ENCODE peak calls at places on chromosomes 16 and 17, in six cellular contexts. M, U, E, Y, P and Q are unnamed samples.

GRCh38 chr17:67491009-67491677 is 114.1 kb downstream of the PITPNC1 start:
- DNase-seq in M (peak), P (peak), Y (peak), U (no peak), E (peak), Q (peak)

GRCh38 chr16:67235816-67236547 is 9.1 kb downstream of the TMEM208 start:
- DNase-seq in M (no peak), Y (peak), E (no peak), U (no peak), P (no peak), Q (no peak)

GRCh38 chr16:68446941-68447675 is 1.2 kb downstream of the SMPD3 start:
- DNase-seq in P (no peak), U (no peak), M (no peak), E (no peak), Y (no peak), Q (peak)

GRCh38 chr16:13441675-13442074 is 478.3 kb upstream of the ERCC4 start:
- DNase-seq in P (no peak), E (no peak), Y (no peak), M (no peak), U (no peak), Q (no peak)

GRCh38 chr17:4199818-4200402 is 56.9 kb downstream of the CYB5D2 start:
- DNase-seq in U (peak), P (peak), E (peak), Y (no peak), M (no peak), Q (no peak)

GRCh38 chr17:50550661-50551432 is 3.9 kb downstream of the SPATA20 start:
- DNase-seq in P (peak), M (peak), Y (peak), E (peak), U (peak), Q (peak)

GRCh38 chr17:40281663-40282062 is 6.0 kb upstream of the CDC6 start:
- DNase-seq in M (no peak), Y (no peak), E (no peak), U (no peak), P (no peak), Q (no peak)

GRCh38 chr17:81322271-81323082 is 27.4 kb upstream of the SLC38A10 start:
- DNase-seq in P (peak), Y (no peak), U (peak), E (no peak), M (no peak), Q (peak)

GRCh38 chr16:67406111-67406593 is 10.1 kb downstream of the ZDHHC1 start:
- DNase-seq in U (no peak), P (no peak), M (no peak), E (peak), Y (no peak), Q (no peak)

GRCh38 chr17:6461792-6462524 is 17.7 kb downstream of the PIMREG start:
- DNase-seq in M (no peak), P (no peak), E (no peak), Y (no peak), U (no peak), Q (peak)

GRCh38 chr16:47056704-47057630 is 83.5 kb upstream of the DNAJA2 start:
- DNase-seq in Y (no peak), P (no peak), U (no peak), E (no peak), M (no peak), Q (no peak)

GRCh38 chr16:19898924-19899604 is 14.4 kb upstream of the GPRC5B start:
- DNase-seq in E (peak), P (peak), Y (no peak), M (no peak), U (peak), Q (peak)

GRCh38 chr16:63447121-63447520 is 1410.9 kb upstream of the CDH8 start:
- DNase-seq in Y (no peak), M (no peak), U (no peak), E (no peak), P (no peak), Q (no peak)

GRCh38 chr16:73019456-73020362 is 28.2 kb downstream of the ZFHX3 start:
- DNase-seq in P (peak), Y (no peak), M (no peak), U (no peak), E (peak), Q (no peak)

GRCh38 chr16:72371307-72372081 is 199.5 kb upstream of the PMFBP1 start:
- DNase-seq in E (peak), U (no peak), M (no peak), Y (no peak), P (no peak), Q (no peak)

GRCh38 chr16:67555795-67556212 is 6.5 kb upstream of the CTCF start:
- DNase-seq in Y (no peak), M (no peak), E (peak), P (no peak), U (no peak), Q (no peak)

GRCh38 chr17:39999067-39999466 is 16.2 kb upstream of the CSF3 start:
- DNase-seq in E (peak), M (no peak), P (no peak), U (no peak), Y (no peak), Q (no peak)

GRCh38 chr16:4609200-4610010 is 5.3 kb downstream of the UBALD1 start:
- DNase-seq in E (no peak), P (no peak), M (no peak), U (no peak), Y (no peak), Q (no peak)

GRCh38 chr17:80029235-80029974 is 6.3 kb downstream of the TBC1D16 start:
- DNase-seq in P (peak), E (peak), U (no peak), M (peak), Y (no peak), Q (no peak)

DNA sequence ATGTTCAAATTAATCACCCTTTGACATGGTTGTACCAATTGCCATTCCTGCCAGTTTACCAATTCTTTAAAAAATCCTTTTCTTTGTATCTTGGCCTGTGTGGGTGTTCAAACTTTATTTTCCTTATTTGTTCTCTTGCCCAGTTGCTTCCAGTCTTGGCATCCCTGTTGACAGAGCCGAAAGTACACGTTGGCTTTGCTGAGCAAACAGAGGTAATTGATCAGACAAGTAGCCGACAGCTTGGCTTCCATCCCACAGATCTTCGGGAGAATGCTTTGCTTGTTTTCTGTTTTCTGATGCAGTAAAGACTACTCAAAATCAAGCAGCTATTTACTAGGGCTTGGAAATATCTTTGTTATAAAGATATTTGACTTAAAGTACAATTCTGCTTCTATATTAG is 506.8 kb upstream of the SALL1 start:
- DNase-seq in E (no peak), M (no peak), Y (no peak), U (no peak), P (peak), Q (no peak)
- H3K4me3 ChIP-seq in E (no peak), M (no peak), Y (no peak), U (no peak), P (no peak), Q (no peak)

DNA sequence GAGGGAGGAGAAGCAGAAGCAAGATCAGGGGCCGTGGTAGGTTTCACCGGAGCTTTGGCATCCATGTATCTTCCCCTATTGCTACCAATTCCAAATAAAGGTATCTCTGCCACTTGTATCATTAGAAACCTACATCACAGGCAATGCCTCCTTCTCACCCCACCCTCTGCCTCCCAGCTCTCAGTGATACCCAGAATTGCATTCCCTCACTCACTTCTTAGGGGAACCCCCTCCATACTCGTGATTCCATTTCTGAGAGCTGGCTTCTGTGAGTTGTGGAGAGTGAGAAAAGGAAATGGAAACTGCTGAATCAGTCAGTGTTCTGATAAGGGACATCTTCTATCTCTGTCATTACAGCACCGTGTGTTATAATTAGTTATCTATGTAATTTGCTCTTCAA is 2.3 kb upstream of the CCL3 start:
- DNase-seq in M (no peak), Y (no peak), P (no peak), U (no peak), E (no peak), Q (no peak)
- H3K4me3 ChIP-seq in M (no peak), Y (no peak), P (no peak), U (no peak), E (no peak), Q (no peak)

DNA sequence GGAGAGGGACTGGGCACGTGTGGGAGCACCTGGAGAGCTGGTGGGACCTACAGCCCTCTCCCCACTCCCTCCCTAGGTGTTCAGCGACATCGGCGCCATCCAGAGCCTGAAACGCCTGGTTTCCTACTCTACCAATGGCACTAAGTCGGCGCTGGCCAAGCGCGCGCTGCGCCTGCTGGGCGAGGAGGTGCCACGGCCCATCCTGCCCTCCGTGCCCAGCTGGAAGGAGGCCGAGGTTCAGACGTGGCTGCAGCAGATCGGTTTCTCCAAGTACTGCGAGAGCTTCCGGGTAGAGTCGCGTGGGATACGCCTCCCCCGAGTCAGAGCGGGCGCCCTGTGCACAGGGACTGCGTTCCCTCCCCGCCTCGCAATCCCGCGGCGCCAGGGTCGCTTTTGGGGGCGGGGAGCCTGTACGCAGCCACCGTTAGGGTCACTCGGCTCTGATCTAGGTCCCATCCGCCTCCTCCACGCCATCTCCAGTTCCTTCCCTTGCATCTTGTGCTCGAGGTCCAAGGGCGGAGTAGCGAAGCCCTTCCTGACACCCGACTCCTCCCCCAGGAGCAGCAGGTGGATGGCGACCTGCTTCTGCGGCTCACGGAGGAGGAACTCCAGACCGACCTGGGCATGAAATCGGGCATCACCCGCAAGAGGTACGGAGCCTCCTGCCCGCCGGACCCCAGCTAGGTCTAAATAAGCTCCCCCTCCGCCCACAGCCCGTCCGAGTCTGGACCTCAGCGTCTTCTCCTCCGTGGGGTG is 13.0 kb downstream of the SARM1 start:
- DNase-seq in E (no peak), M (no peak), U (no peak), P (peak), Y (no peak), Q (no peak)
- H3K4me3 ChIP-seq in E (no peak), M (peak), U (peak), P (peak), Y (peak), Q (no peak)

DNA sequence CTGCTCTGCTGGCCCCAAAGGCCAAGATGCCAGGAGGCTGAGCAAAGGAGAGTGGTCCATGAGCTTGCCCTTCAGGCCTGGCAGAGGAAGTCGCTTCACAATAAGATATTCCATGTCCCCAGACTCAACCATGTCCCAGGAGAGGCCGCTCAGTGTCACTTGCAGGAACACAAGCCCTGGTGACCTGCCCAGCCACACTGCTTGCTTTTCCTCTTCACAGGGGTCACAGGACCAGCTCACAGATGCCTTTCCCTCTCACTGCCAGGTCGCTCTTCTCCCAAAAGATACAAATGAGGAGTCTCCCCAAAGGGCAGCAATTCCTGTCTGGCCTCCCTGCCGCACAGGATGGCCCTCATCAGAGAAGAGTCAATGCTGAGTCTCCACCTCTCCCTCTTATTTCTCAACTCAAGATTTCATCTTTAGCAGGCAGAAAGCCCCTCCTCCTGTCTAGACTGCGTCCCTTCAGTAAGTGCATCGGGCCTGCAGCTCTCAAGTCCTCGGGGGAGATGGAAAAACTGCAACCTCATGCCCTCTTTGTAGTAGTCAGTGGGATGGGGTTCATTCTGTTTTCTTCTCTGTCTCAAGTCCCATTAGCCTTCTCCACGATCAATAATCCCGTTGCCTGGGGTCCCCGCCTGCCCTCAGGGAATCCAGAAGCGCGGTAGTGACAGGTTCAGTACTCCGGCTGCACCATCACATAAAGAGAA is 5.0 kb downstream of the JUP start:
- DNase-seq in P (no peak), M (no peak), E (peak), U (no peak), Y (no peak), Q (no peak)
- H3K4me3 ChIP-seq in P (no peak), M (no peak), E (no peak), U (no peak), Y (no peak), Q (no peak)

DNA sequence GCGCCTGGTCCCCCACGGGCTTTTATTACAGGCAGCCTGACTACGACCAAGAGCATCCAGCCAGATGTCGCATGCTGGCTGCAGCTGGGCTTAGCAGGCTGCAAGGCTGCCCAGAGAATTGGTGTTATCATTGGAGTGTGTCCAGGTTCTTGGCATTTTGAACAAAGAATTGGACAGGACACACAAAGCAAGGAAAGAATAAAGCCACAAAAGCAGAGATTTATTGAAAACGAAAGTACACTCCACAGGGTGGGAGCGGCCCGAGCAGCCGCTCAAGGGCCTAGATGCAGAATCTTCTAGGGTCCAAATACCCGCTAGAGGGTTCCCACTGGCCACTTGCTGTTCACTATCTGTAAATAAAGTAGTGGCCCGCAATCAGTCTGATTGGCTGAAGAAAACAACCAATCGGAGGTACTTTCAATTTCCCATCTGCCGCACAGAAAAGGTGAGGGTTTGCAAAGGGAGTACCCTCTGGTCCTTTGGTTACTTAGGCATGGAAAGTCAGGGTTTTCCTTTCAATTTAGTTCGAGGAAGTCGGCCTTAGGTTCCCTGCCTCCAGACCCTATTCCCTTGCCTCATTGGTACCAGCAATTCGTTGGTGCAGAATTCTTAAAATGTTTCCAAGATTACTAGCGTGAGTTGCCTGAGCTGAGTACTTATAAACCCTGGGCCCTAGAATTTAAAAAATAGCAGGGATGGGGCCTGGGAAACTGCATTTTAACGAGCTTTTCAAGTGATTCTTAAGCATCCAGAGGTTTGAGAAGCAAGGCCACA is 38.5 kb upstream of the CNEP1R1 start:
- DNase-seq in M (no peak), U (no peak), E (peak), P (no peak), Y (no peak), Q (no peak)
- H3K4me3 ChIP-seq in M (peak), U (peak), E (no peak), P (no peak), Y (peak), Q (no peak)

GRCh38 chr17:76383645-76384221 is 676 bp upstream of the SPHK1 start:
- DNase-seq in U (peak), Y (peak), M (no peak), P (peak), E (peak), Q (peak)

GRCh38 chr17:76386966-76387765 is 2.8 kb downstream of the SPHK1 start:
- DNase-seq in E (no peak), Y (no peak), P (no peak), M (no peak), U (peak), Q (no peak)

GRCh38 chr17:76385892-76386786 is 1.7 kb downstream of the SPHK1 start:
- DNase-seq in U (peak), P (peak), E (peak), M (peak), Y (peak), Q (peak)

GRCh38 chr17:76384222-76384986 is at the start of gene SPHK1:
- DNase-seq in U (peak), P (peak), Y (peak), M (no peak), E (peak), Q (peak)

GRCh38 chr17:76384987-76385891 is 830 bp downstream of the SPHK1 start:
- DNase-seq in P (peak), U (peak), E (peak), M (no peak), Y (peak), Q (peak)
- H3K4me3 ChIP-seq in P (no peak), U (peak), E (peak), M (peak), Y (peak), Q (peak)

GRCh38 chr16:27811881-27812280 is 251.6 kb downstream of the GSG1L start:
- DNase-seq in E (no peak), M (no peak), P (no peak), Y (no peak), U (no peak), Q (no peak)

GRCh38 chr16:27817038-27817437 is 246.5 kb downstream of the GSG1L start:
- DNase-seq in U (no peak), M (no peak), Y (no peak), E (no peak), P (no peak), Q (no peak)

GRCh38 chr16:27818231-27818630 is 245.3 kb downstream of the GSG1L start:
- DNase-seq in P (no peak), Y (no peak), M (no peak), U (no peak), E (no peak), Q (no peak)

GRCh38 chr16:27816561-27816960 is 247.0 kb downstream of the GSG1L start:
- DNase-seq in M (no peak), E (no peak), Y (no peak), P (no peak), U (no peak), Q (no peak)

GRCh38 chr16:27813591-27813990 is 249.9 kb downstream of the GSG1L start:
- DNase-seq in Y (no peak), E (no peak), M (no peak), P (no peak), U (no peak), Q (no peak)
- H3K4me3 ChIP-seq in Y (no peak), E (no peak), M (no peak), P (no peak), U (no peak), Q (no peak)

DNA sequence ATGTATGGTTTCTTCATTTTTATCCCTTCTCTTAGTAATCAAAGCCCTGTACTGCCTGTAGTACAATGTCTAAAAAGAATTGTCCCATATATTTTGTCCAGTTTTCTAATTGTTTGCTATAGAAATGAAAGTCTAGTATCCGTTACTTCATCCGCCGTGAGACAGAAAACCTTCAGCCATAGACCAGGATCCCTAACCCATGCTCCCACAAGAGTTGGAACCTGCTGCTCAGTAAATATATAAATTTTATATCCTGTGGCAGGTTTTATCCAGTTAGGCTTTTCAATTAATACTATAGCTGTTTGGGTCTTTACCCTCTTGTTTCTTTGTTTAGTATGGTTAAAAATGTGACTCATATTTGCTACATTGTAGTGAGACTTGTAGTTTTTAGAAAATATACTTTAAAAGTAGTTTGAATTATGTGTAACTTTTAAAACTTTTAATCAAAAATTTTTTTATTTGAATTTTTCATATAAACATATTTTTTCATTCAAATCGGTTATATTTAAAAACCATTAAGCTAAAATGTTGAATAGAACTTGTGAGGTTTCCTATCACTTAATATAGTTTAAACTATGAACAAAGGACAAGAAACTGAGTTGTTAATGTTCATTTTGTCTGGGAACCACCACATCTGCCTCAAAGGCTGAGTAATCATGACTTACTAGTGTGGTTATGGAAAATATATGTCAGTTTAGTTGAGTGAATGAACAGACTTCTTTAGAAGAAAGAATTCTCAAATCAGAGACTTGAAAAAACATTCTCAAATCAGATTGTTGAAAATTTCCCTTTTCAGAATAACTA is 54.8 kb downstream of the VMP1 start:
- DNase-seq in P (peak), M (no peak), E (peak), U (no peak), Y (no peak), Q (no peak)
- H3K4me3 ChIP-seq in P (no peak), M (peak), E (no peak), U (no peak), Y (no peak), Q (no peak)